ENCODE peak calls at places on chromosome 21, in ten cellular contexts. One of them, this sample, is unnamed.

GRCh38 chr21:37257967-37258877 is 8.9 kb downstream of the VPS26C start:
- DNase-seq in stromal cell of bone marrow: no peak
- DNase-seq in Calu3: peak
- DNase-seq in stimulated activated CD4-positive, alpha-beta T cell treated with anti-CD3 and anti-CD28 coated beads, Interleukin-4, amount 100 ng/mL, for 48 hours: peak
- DNase-seq in AG09319: no peak
- DNase-seq in D341Med: no peak
- DNase-seq in anterior cingulate cortex: peak
- DNase-seq in CD8-positive, alpha-beta T cell: peak
- DNase-seq in NCI-H2171 treated with DMSO at 0.1 percent for 48 hours: peak
- DNase-seq in EL: peak
- DNase-seq in this sample: no peak

GRCh38 chr21:36706951-36707762 is 8.2 kb downstream of the SIM2 start:
- DNase-seq in stromal cell of bone marrow: no peak
- DNase-seq in AG09319: no peak
- DNase-seq in anterior cingulate cortex: no peak
- DNase-seq in stimulated activated CD4-positive, alpha-beta T cell treated with anti-CD3 and anti-CD28 coated beads, Interleukin-4, amount 100 ng/mL, for 48 hours: no peak
- DNase-seq in Calu3: no peak
- DNase-seq in EL: no peak
- DNase-seq in NCI-H2171 treated with DMSO at 0.1 percent for 48 hours: no peak
- DNase-seq in D341Med: no peak
- DNase-seq in CD8-positive, alpha-beta T cell: no peak
- DNase-seq in this sample: no peak

GRCh38 chr21:39529026-39529425 is 77.3 kb downstream of the SH3BGR start:
- DNase-seq in anterior cingulate cortex: no peak
- DNase-seq in stromal cell of bone marrow: no peak
- DNase-seq in Calu3: no peak
- DNase-seq in CD8-positive, alpha-beta T cell: no peak
- DNase-seq in D341Med: no peak
- DNase-seq in NCI-H2171 treated with DMSO at 0.1 percent for 48 hours: no peak
- DNase-seq in stimulated activated CD4-positive, alpha-beta T cell treated with anti-CD3 and anti-CD28 coated beads, Interleukin-4, amount 100 ng/mL, for 48 hours: no peak
- DNase-seq in AG09319: no peak
- DNase-seq in EL: peak
- DNase-seq in this sample: no peak

GRCh38 chr21:17348357-17348756 is 164.5 kb upstream of the CXADR start:
- DNase-seq in EL: no peak
- DNase-seq in stromal cell of bone marrow: no peak
- DNase-seq in D341Med: no peak
- DNase-seq in anterior cingulate cortex: no peak
- DNase-seq in CD8-positive, alpha-beta T cell: no peak
- DNase-seq in Calu3: no peak
- DNase-seq in stimulated activated CD4-positive, alpha-beta T cell treated with anti-CD3 and anti-CD28 coated beads, Interleukin-4, amount 100 ng/mL, for 48 hours: no peak
- DNase-seq in AG09319: no peak
- DNase-seq in NCI-H2171 treated with DMSO at 0.1 percent for 48 hours: no peak
- DNase-seq in this sample: no peak

GRCh38 chr21:29295066-29295650 is 3.6 kb upstream of the BACH1 start:
- DNase-seq in CD8-positive, alpha-beta T cell: no peak
- DNase-seq in anterior cingulate cortex: no peak
- DNase-seq in stimulated activated CD4-positive, alpha-beta T cell treated with anti-CD3 and anti-CD28 coated beads, Interleukin-4, amount 100 ng/mL, for 48 hours: no peak
- DNase-seq in AG09319: no peak
- DNase-seq in NCI-H2171 treated with DMSO at 0.1 percent for 48 hours: no peak
- DNase-seq in Calu3: no peak
- DNase-seq in stromal cell of bone marrow: no peak
- DNase-seq in D341Med: no peak
- DNase-seq in EL: no peak
- DNase-seq in this sample: no peak

GRCh38 chr21:42645211-42646075 is 8.0 kb upstream of the PDE9A start:
- DNase-seq in D341Med: peak
- DNase-seq in anterior cingulate cortex: no peak
- DNase-seq in NCI-H2171 treated with DMSO at 0.1 percent for 48 hours: no peak
- DNase-seq in AG09319: no peak
- DNase-seq in stimulated activated CD4-positive, alpha-beta T cell treated with anti-CD3 and anti-CD28 coated beads, Interleukin-4, amount 100 ng/mL, for 48 hours: no peak
- DNase-seq in CD8-positive, alpha-beta T cell: no peak
- DNase-seq in stromal cell of bone marrow: no peak
- DNase-seq in EL: no peak
- DNase-seq in Calu3: no peak
- DNase-seq in this sample: no peak

GRCh38 chr21:39062196-39062900 is 120.9 kb downstream of the PSMG1 start:
- DNase-seq in stromal cell of bone marrow: no peak
- DNase-seq in D341Med: no peak
- DNase-seq in EL: peak
- DNase-seq in anterior cingulate cortex: no peak
- DNase-seq in NCI-H2171 treated with DMSO at 0.1 percent for 48 hours: no peak
- DNase-seq in CD8-positive, alpha-beta T cell: no peak
- DNase-seq in stimulated activated CD4-positive, alpha-beta T cell treated with anti-CD3 and anti-CD28 coated beads, Interleukin-4, amount 100 ng/mL, for 48 hours: no peak
- DNase-seq in Calu3: no peak
- DNase-seq in AG09319: no peak
- DNase-seq in this sample: no peak

GRCh38 chr21:44718571-44718970 is 7.2 kb upstream of the TSPEAR start:
- DNase-seq in NCI-H2171 treated with DMSO at 0.1 percent for 48 hours: no peak
- DNase-seq in anterior cingulate cortex: no peak
- DNase-seq in AG09319: no peak
- DNase-seq in EL: no peak
- DNase-seq in Calu3: no peak
- DNase-seq in D341Med: no peak
- DNase-seq in stimulated activated CD4-positive, alpha-beta T cell treated with anti-CD3 and anti-CD28 coated beads, Interleukin-4, amount 100 ng/mL, for 48 hours: no peak
- DNase-seq in CD8-positive, alpha-beta T cell: no peak
- DNase-seq in stromal cell of bone marrow: no peak
- DNase-seq in this sample: no peak

GRCh38 chr21:41112740-41113692 is 54.9 kb upstream of the BACE2 start:
- DNase-seq in D341Med: no peak
- DNase-seq in NCI-H2171 treated with DMSO at 0.1 percent for 48 hours: no peak
- DNase-seq in AG09319: peak
- DNase-seq in stimulated activated CD4-positive, alpha-beta T cell treated with anti-CD3 and anti-CD28 coated beads, Interleukin-4, amount 100 ng/mL, for 48 hours: no peak
- DNase-seq in Calu3: no peak
- DNase-seq in anterior cingulate cortex: no peak
- DNase-seq in stromal cell of bone marrow: peak
- DNase-seq in CD8-positive, alpha-beta T cell: peak
- DNase-seq in EL: peak
- DNase-seq in this sample: peak

GRCh38 chr21:16241021-16241420 is 511.2 kb downstream of the USP25 start:
- DNase-seq in AG09319: no peak
- DNase-seq in NCI-H2171 treated with DMSO at 0.1 percent for 48 hours: no peak
- DNase-seq in EL: no peak
- DNase-seq in Calu3: no peak
- DNase-seq in stimulated activated CD4-positive, alpha-beta T cell treated with anti-CD3 and anti-CD28 coated beads, Interleukin-4, amount 100 ng/mL, for 48 hours: no peak
- DNase-seq in anterior cingulate cortex: no peak
- DNase-seq in D341Med: no peak
- DNase-seq in stromal cell of bone marrow: peak
- DNase-seq in CD8-positive, alpha-beta T cell: no peak
- DNase-seq in this sample: no peak

GRCh38 chr21:19468981-19469715 is 1065.6 kb upstream of the TMPRSS15 start:
- DNase-seq in stromal cell of bone marrow: no peak
- DNase-seq in stimulated activated CD4-positive, alpha-beta T cell treated with anti-CD3 and anti-CD28 coated beads, Interleukin-4, amount 100 ng/mL, for 48 hours: no peak
- DNase-seq in CD8-positive, alpha-beta T cell: no peak
- DNase-seq in Calu3: no peak
- DNase-seq in AG09319: no peak
- DNase-seq in NCI-H2171 treated with DMSO at 0.1 percent for 48 hours: no peak
- DNase-seq in D341Med: no peak
- DNase-seq in anterior cingulate cortex: no peak
- DNase-seq in EL: no peak
- DNase-seq in this sample: no peak

GRCh38 chr21:36847189-36847588 is 119.3 kb downstream of the HLCS start:
- DNase-seq in stromal cell of bone marrow: peak
- DNase-seq in CD8-positive, alpha-beta T cell: no peak
- DNase-seq in Calu3: no peak
- DNase-seq in NCI-H2171 treated with DMSO at 0.1 percent for 48 hours: no peak
- DNase-seq in D341Med: no peak
- DNase-seq in AG09319: peak
- DNase-seq in stimulated activated CD4-positive, alpha-beta T cell treated with anti-CD3 and anti-CD28 coated beads, Interleukin-4, amount 100 ng/mL, for 48 hours: no peak
- DNase-seq in EL: peak
- DNase-seq in anterior cingulate cortex: no peak
- DNase-seq in this sample: peak

GRCh38 chr21:29256125-29256895 is 42.4 kb upstream of the BACH1 start:
- DNase-seq in EL: no peak
- DNase-seq in CD8-positive, alpha-beta T cell: no peak
- DNase-seq in AG09319: no peak
- DNase-seq in NCI-H2171 treated with DMSO at 0.1 percent for 48 hours: peak
- DNase-seq in stromal cell of bone marrow: no peak
- DNase-seq in D341Med: no peak
- DNase-seq in stimulated activated CD4-positive, alpha-beta T cell treated with anti-CD3 and anti-CD28 coated beads, Interleukin-4, amount 100 ng/mL, for 48 hours: no peak
- DNase-seq in anterior cingulate cortex: no peak
- DNase-seq in Calu3: no peak
- DNase-seq in this sample: no peak

GRCh38 chr21:36551326-36551725 is 71.4 kb upstream of the CLDN14 start:
- DNase-seq in stromal cell of bone marrow: no peak
- DNase-seq in NCI-H2171 treated with DMSO at 0.1 percent for 48 hours: no peak
- DNase-seq in Calu3: no peak
- DNase-seq in AG09319: no peak
- DNase-seq in EL: no peak
- DNase-seq in D341Med: no peak
- DNase-seq in anterior cingulate cortex: no peak
- DNase-seq in CD8-positive, alpha-beta T cell: no peak
- DNase-seq in stimulated activated CD4-positive, alpha-beta T cell treated with anti-CD3 and anti-CD28 coated beads, Interleukin-4, amount 100 ng/mL, for 48 hours: no peak
- DNase-seq in this sample: no peak

GRCh38 chr21:45317401-45318145 is 29.9 kb upstream of the POFUT2 start:
- DNase-seq in anterior cingulate cortex: no peak
- DNase-seq in CD8-positive, alpha-beta T cell: no peak
- DNase-seq in NCI-H2171 treated with DMSO at 0.1 percent for 48 hours: no peak
- DNase-seq in AG09319: peak
- DNase-seq in D341Med: no peak
- DNase-seq in stromal cell of bone marrow: no peak
- DNase-seq in stimulated activated CD4-positive, alpha-beta T cell treated with anti-CD3 and anti-CD28 coated beads, Interleukin-4, amount 100 ng/mL, for 48 hours: no peak
- DNase-seq in Calu3: no peak
- DNase-seq in EL: peak
- DNase-seq in this sample: no peak

GRCh38 chr21:45166931-45167330 is 92.6 kb downstream of the ADARB1 start:
- DNase-seq in stimulated activated CD4-positive, alpha-beta T cell treated with anti-CD3 and anti-CD28 coated beads, Interleukin-4, amount 100 ng/mL, for 48 hours: no peak
- DNase-seq in D341Med: no peak
- DNase-seq in anterior cingulate cortex: no peak
- DNase-seq in Calu3: no peak
- DNase-seq in EL: no peak
- DNase-seq in stromal cell of bone marrow: no peak
- DNase-seq in NCI-H2171 treated with DMSO at 0.1 percent for 48 hours: no peak
- DNase-seq in CD8-positive, alpha-beta T cell: no peak
- DNase-seq in AG09319: no peak
- DNase-seq in this sample: no peak

GRCh38 chr21:36456714-36457399 is 23.1 kb downstream of the CLDN14 start:
- DNase-seq in AG09319: no peak
- DNase-seq in CD8-positive, alpha-beta T cell: no peak
- DNase-seq in NCI-H2171 treated with DMSO at 0.1 percent for 48 hours: no peak
- DNase-seq in stromal cell of bone marrow: peak
- DNase-seq in Calu3: no peak
- DNase-seq in D341Med: no peak
- DNase-seq in anterior cingulate cortex: no peak
- DNase-seq in EL: no peak
- DNase-seq in stimulated activated CD4-positive, alpha-beta T cell treated with anti-CD3 and anti-CD28 coated beads, Interleukin-4, amount 100 ng/mL, for 48 hours: no peak
- DNase-seq in this sample: no peak

GRCh38 chr21:38486221-38486620 is 12.1 kb downstream of the ERG start:
- DNase-seq in D341Med: no peak
- DNase-seq in AG09319: no peak
- DNase-seq in Calu3: no peak
- DNase-seq in NCI-H2171 treated with DMSO at 0.1 percent for 48 hours: no peak
- DNase-seq in stromal cell of bone marrow: no peak
- DNase-seq in stimulated activated CD4-positive, alpha-beta T cell treated with anti-CD3 and anti-CD28 coated beads, Interleukin-4, amount 100 ng/mL, for 48 hours: no peak
- DNase-seq in anterior cingulate cortex: no peak
- DNase-seq in EL: peak
- DNase-seq in CD8-positive, alpha-beta T cell: no peak
- DNase-seq in this sample: no peak

GRCh38 chr21:39350094-39351006 is 1.5 kb upstream of the HMGN1 start:
- DNase-seq in NCI-H2171 treated with DMSO at 0.1 percent for 48 hours: no peak
- DNase-seq in AG09319: no peak
- DNase-seq in stimulated activated CD4-positive, alpha-beta T cell treated with anti-CD3 and anti-CD28 coated beads, Interleukin-4, amount 100 ng/mL, for 48 hours: no peak
- DNase-seq in Calu3: no peak
- DNase-seq in stromal cell of bone marrow: no peak
- DNase-seq in EL: no peak
- DNase-seq in CD8-positive, alpha-beta T cell: no peak
- DNase-seq in D341Med: no peak
- DNase-seq in anterior cingulate cortex: no peak
- DNase-seq in this sample: no peak

GRCh38 chr21:34031835-34032370 is 41.5 kb upstream of the MRPS6 start:
- DNase-seq in NCI-H2171 treated with DMSO at 0.1 percent for 48 hours: peak
- DNase-seq in anterior cingulate cortex: no peak
- DNase-seq in stimulated activated CD4-positive, alpha-beta T cell treated with anti-CD3 and anti-CD28 coated beads, Interleukin-4, amount 100 ng/mL, for 48 hours: no peak
- DNase-seq in EL: no peak
- DNase-seq in D341Med: no peak
- DNase-seq in AG09319: no peak
- DNase-seq in CD8-positive, alpha-beta T cell: no peak
- DNase-seq in Calu3: no peak
- DNase-seq in stromal cell of bone marrow: no peak
- DNase-seq in this sample: no peak

GRCh38 chr21:25708467-25709065 is 26.1 kb downstream of the ATP5PF start:
- DNase-seq in stromal cell of bone marrow: peak
- DNase-seq in anterior cingulate cortex: no peak
- DNase-seq in NCI-H2171 treated with DMSO at 0.1 percent for 48 hours: peak
- DNase-seq in AG09319: peak
- DNase-seq in Calu3: peak
- DNase-seq in EL: peak
- DNase-seq in CD8-positive, alpha-beta T cell: peak
- DNase-seq in D341Med: peak
- DNase-seq in stimulated activated CD4-positive, alpha-beta T cell treated with anti-CD3 and anti-CD28 coated beads, Interleukin-4, amount 100 ng/mL, for 48 hours: peak
- DNase-seq in this sample: peak